ENCODE peak calls at places on chromosomes 5 and 9, in six cellular contexts. One of them, this sample, is unnamed.

GRCh38 chr5:75567710-75568109 is 43.5 kb upstream of the ANKDD1B start:
- DNase-seq in testis: no peak
- DNase-seq in stomach: no peak
- DNase-seq in colonic mucosa: no peak
- DNase-seq in fibroblast of lung: peak
- DNase-seq in A549: peak
- DNase-seq in this sample: peak

GRCh38 chr9:119959846-119960545 is 590.8 kb upstream of the BRINP1 start:
- DNase-seq in A549: no peak
- DNase-seq in fibroblast of lung: no peak
- DNase-seq in testis: peak
- DNase-seq in colonic mucosa: no peak
- DNase-seq in stomach: no peak
- DNase-seq in this sample: no peak

GRCh38 chr9:93220627-93221425 is 36.9 kb downstream of the WNK2 start:
- DNase-seq in testis: no peak
- DNase-seq in colonic mucosa: no peak
- DNase-seq in A549: no peak
- DNase-seq in fibroblast of lung: no peak
- DNase-seq in stomach: no peak
- DNase-seq in this sample: no peak

GRCh38 chr9:5364294-5364990 is 24.8 kb upstream of the RLN1 start:
- DNase-seq in fibroblast of lung: peak
- DNase-seq in testis: no peak
- DNase-seq in stomach: no peak
- DNase-seq in colonic mucosa: no peak
- DNase-seq in A549: no peak
- DNase-seq in this sample: no peak

GRCh38 chr9:108634669-108635462 is 220.9 kb downstream of the ACTL7B start:
- DNase-seq in stomach: no peak
- DNase-seq in A549: peak
- DNase-seq in colonic mucosa: no peak
- DNase-seq in fibroblast of lung: no peak
- DNase-seq in testis: no peak
- DNase-seq in this sample: peak

GRCh38 chr5:81239613-81240012 is 6.5 kb downstream of the CKMT2 start:
- DNase-seq in colonic mucosa: no peak
- DNase-seq in fibroblast of lung: no peak
- DNase-seq in stomach: no peak
- DNase-seq in A549: no peak
- DNase-seq in testis: no peak
- DNase-seq in this sample: no peak

GRCh38 chr5:18119156-18119785 is 485.0 kb downstream of the TAF11L14 start:
- DNase-seq in A549: no peak
- DNase-seq in testis: no peak
- DNase-seq in fibroblast of lung: no peak
- DNase-seq in stomach: no peak
- DNase-seq in colonic mucosa: no peak
- DNase-seq in this sample: no peak

GRCh38 chr5:131022811-131023210 is 142.2 kb downstream of the HINT1 start:
- DNase-seq in stomach: no peak
- DNase-seq in testis: no peak
- DNase-seq in colonic mucosa: no peak
- DNase-seq in A549: no peak
- DNase-seq in fibroblast of lung: no peak
- DNase-seq in this sample: no peak

GRCh38 chr9:113349044-113349433 is 302 bp upstream of the BSPRY start:
- DNase-seq in A549: no peak
- DNase-seq in colonic mucosa: no peak
- DNase-seq in fibroblast of lung: no peak
- DNase-seq in testis: no peak
- DNase-seq in stomach: no peak
- DNase-seq in this sample: no peak

GRCh38 chr9:112232233-112232632 is 57.1 kb upstream of the SUSD1 start:
- DNase-seq in colonic mucosa: no peak
- DNase-seq in A549: no peak
- DNase-seq in fibroblast of lung: no peak
- DNase-seq in testis: no peak
- DNase-seq in stomach: no peak
- DNase-seq in this sample: no peak

GRCh38 chr5:138425079-138425478 is 13.8 kb upstream of the REEP2 start:
- DNase-seq in testis: no peak
- DNase-seq in A549: no peak
- DNase-seq in colonic mucosa: no peak
- DNase-seq in fibroblast of lung: no peak
- DNase-seq in stomach: no peak
- DNase-seq in this sample: no peak

GRCh38 chr5:147439253-147439652 is 70.6 kb downstream of the DPYSL3 start:
- DNase-seq in fibroblast of lung: no peak
- DNase-seq in stomach: no peak
- DNase-seq in colonic mucosa: no peak
- DNase-seq in testis: no peak
- DNase-seq in A549: no peak
- DNase-seq in this sample: no peak

GRCh38 chr5:82176115-82176514 is 102.0 kb downstream of the RPS23 start:
- DNase-seq in A549: no peak
- DNase-seq in colonic mucosa: no peak
- DNase-seq in testis: no peak
- DNase-seq in stomach: no peak
- DNase-seq in fibroblast of lung: no peak
- DNase-seq in this sample: no peak

GRCh38 chr5:59773286-59773685 is 120.2 kb downstream of the PDE4D start:
- DNase-seq in A549: no peak
- DNase-seq in fibroblast of lung: no peak
- DNase-seq in stomach: no peak
- DNase-seq in colonic mucosa: no peak
- DNase-seq in testis: no peak
- DNase-seq in this sample: peak

GRCh38 chr9:131226226-131226625 is 50.1 kb downstream of the FAM78A start:
- DNase-seq in fibroblast of lung: no peak
- DNase-seq in testis: no peak
- DNase-seq in stomach: no peak
- DNase-seq in A549: peak
- DNase-seq in colonic mucosa: no peak
- DNase-seq in this sample: no peak

GRCh38 chr9:128912270-128912853 is 8.4 kb upstream of the PHYHD1 start:
- DNase-seq in stomach: no peak
- DNase-seq in fibroblast of lung: peak
- DNase-seq in testis: no peak
- DNase-seq in colonic mucosa: no peak
- DNase-seq in A549: peak
- DNase-seq in this sample: peak

GRCh38 chr9:134551657-134552348 is 89.8 kb upstream of the COL5A1 start:
- DNase-seq in colonic mucosa: no peak
- DNase-seq in A549: peak
- DNase-seq in testis: no peak
- DNase-seq in stomach: no peak
- DNase-seq in fibroblast of lung: peak
- DNase-seq in this sample: peak

GRCh38 chr9:9949948-9950347 is 662.9 kb downstream of the PTPRD start:
- DNase-seq in stomach: no peak
- DNase-seq in A549: no peak
- DNase-seq in colonic mucosa: no peak
- DNase-seq in fibroblast of lung: no peak
- DNase-seq in testis: no peak
- DNase-seq in this sample: no peak

GRCh38 chr5:79859588-79859987 is 131.5 kb downstream of the MTX3 start:
- DNase-seq in testis: no peak
- DNase-seq in colonic mucosa: no peak
- DNase-seq in stomach: no peak
- DNase-seq in A549: no peak
- DNase-seq in fibroblast of lung: no peak
- DNase-seq in this sample: no peak

GRCh38 chr5:78823196-78823595 is 161.9 kb downstream of the ARSB start:
- DNase-seq in testis: no peak
- DNase-seq in fibroblast of lung: no peak
- DNase-seq in A549: no peak
- DNase-seq in stomach: no peak
- DNase-seq in colonic mucosa: no peak
- DNase-seq in this sample: no peak

GRCh38 chr5:172981931-172982330 is 1.6 kb upstream of the ATP6V0E1 start:
- DNase-seq in A549: no peak
- DNase-seq in stomach: no peak
- DNase-seq in fibroblast of lung: no peak
- DNase-seq in testis: no peak
- DNase-seq in colonic mucosa: no peak
- DNase-seq in this sample: no peak

GRCh38 chr9:4547016-4547415 is 56.7 kb downstream of the SLC1A1 start:
- DNase-seq in testis: no peak
- DNase-seq in stomach: no peak
- DNase-seq in colonic mucosa: no peak
- DNase-seq in fibroblast of lung: peak
- DNase-seq in A549: no peak
- DNase-seq in this sample: no peak

GRCh38 chr5:158435161-158435616 is 576.2 kb upstream of the CLINT1 start:
- DNase-seq in fibroblast of lung: no peak
- DNase-seq in stomach: no peak
- DNase-seq in A549: no peak
- DNase-seq in testis: no peak
- DNase-seq in colonic mucosa: no peak
- DNase-seq in this sample: no peak

GRCh38 chr9:95336281-95336680 is 18.8 kb upstream of the FANCC start:
- DNase-seq in colonic mucosa: no peak
- DNase-seq in fibroblast of lung: no peak
- DNase-seq in stomach: no peak
- DNase-seq in A549: peak
- DNase-seq in testis: no peak
- DNase-seq in this sample: no peak

GRCh38 chr9:117458066-117458465 is 43.2 kb upstream of the ASTN2 start:
- DNase-seq in fibroblast of lung: no peak
- DNase-seq in colonic mucosa: no peak
- DNase-seq in stomach: no peak
- DNase-seq in testis: no peak
- DNase-seq in A549: no peak
- DNase-seq in this sample: no peak

GRCh38 chr9:93303258-93303771 is 119.4 kb downstream of the WNK2 start:
- DNase-seq in stomach: no peak
- DNase-seq in colonic mucosa: peak
- DNase-seq in A549: no peak
- DNase-seq in fibroblast of lung: no peak
- DNase-seq in testis: peak
- DNase-seq in this sample: no peak

DNA sequence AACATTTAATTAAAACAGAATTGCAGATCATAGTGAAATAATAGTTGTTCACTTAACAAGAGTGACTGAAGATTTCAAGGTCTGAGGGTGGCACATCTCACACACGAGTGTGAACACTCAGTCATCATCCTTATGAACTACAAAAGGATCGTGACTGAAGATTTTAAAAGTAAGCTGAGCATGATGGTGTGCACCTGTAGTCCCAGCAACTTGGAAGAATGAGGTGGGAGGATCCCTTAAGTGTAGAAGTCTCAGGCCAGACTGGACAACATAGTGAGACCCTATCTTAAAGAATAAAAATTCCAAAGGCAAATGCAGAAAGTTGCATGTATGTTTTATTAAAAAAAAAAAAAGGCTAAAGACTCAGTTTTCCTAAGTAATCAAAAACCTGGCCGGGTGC is 22.4 kb upstream of the ATP6V1G1 start:
- DNase-seq in fibroblast of lung: no peak
- DNase-seq in A549: no peak
- DNase-seq in colonic mucosa: no peak
- DNase-seq in stomach: no peak
- DNase-seq in testis: no peak
- DNase-seq in this sample: no peak
- H3K27ac ChIP-seq in fibroblast of lung: no peak
- H3K27ac ChIP-seq in A549: no peak
- H3K27ac ChIP-seq in colonic mucosa: no peak
- H3K27ac ChIP-seq in stomach: no peak
- H3K27ac ChIP-seq in testis: no peak
- H3K27ac ChIP-seq in this sample: no peak

DNA sequence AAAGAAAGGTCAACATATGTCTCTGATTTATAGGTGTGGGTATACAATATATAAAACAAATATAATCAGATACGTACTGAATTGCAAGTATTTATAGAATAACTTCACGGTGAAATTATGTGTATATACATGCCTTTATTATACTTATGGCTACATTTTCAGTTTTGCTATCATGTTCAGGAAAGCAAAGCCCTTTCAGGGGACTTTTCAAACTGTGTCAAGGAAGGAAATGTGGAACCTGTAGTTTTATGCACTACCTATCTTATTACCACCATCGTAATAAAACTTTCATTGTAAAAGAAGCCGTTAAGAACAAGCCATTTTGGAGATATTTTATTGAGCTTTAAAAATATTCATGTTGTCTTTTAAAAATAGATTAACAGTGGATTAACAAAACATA is 257.2 kb downstream of the PJA2 start:
- DNase-seq in testis: no peak
- DNase-seq in stomach: no peak
- DNase-seq in colonic mucosa: no peak
- DNase-seq in fibroblast of lung: no peak
- DNase-seq in A549: no peak
- DNase-seq in this sample: no peak
- TF ChIP-seq CTCF in testis: no peak
- TF ChIP-seq CTCF in stomach: no peak
- TF ChIP-seq CTCF in colonic mucosa: no peak
- TF ChIP-seq CTCF in fibroblast of lung: no peak
- TF ChIP-seq CTCF in A549: no peak
- TF ChIP-seq CTCF in this sample: no peak

GRCh38 chr5:141650851-141651727 is at the start of gene FCHSD1:
- DNase-seq in colonic mucosa: peak
- DNase-seq in stomach: peak
- DNase-seq in testis: peak
- DNase-seq in A549: peak
- DNase-seq in fibroblast of lung: peak
- DNase-seq in this sample: peak
- H3K27ac ChIP-seq in colonic mucosa: no peak
- H3K27ac ChIP-seq in stomach: peak
- H3K27ac ChIP-seq in testis: no peak
- H3K27ac ChIP-seq in A549: peak
- H3K27ac ChIP-seq in fibroblast of lung: no peak
- H3K27ac ChIP-seq in this sample: peak

GRCh38 chr9:65426231-65426630 is 141.2 kb upstream of the FOXD4L5 start:
- DNase-seq in colonic mucosa: no peak
- DNase-seq in A549: no peak
- DNase-seq in fibroblast of lung: no peak
- DNase-seq in stomach: no peak
- DNase-seq in testis: no peak
- DNase-seq in this sample: no peak
- TF ChIP-seq CTCF in colonic mucosa: no peak
- TF ChIP-seq CTCF in A549: no peak
- TF ChIP-seq CTCF in fibroblast of lung: no peak
- TF ChIP-seq CTCF in stomach: no peak
- TF ChIP-seq CTCF in testis: no peak
- TF ChIP-seq CTCF in this sample: no peak

GRCh38 chr5:43608406-43608805 is 5.4 kb downstream of the NNT start:
- DNase-seq in stomach: no peak
- DNase-seq in colonic mucosa: no peak
- DNase-seq in testis: no peak
- DNase-seq in fibroblast of lung: no peak
- DNase-seq in A549: no peak
- DNase-seq in this sample: no peak
- H3K27ac ChIP-seq in stomach: no peak
- H3K27ac ChIP-seq in colonic mucosa: no peak
- H3K27ac ChIP-seq in testis: no peak
- H3K27ac ChIP-seq in fibroblast of lung: no peak
- H3K27ac ChIP-seq in A549: no peak
- H3K27ac ChIP-seq in this sample: no peak

GRCh38 chr5:11890777-11891176 is 13.5 kb downstream of the CTNND2 start:
- DNase-seq in fibroblast of lung: no peak
- DNase-seq in colonic mucosa: no peak
- DNase-seq in stomach: no peak
- DNase-seq in testis: no peak
- DNase-seq in A549: no peak
- DNase-seq in this sample: no peak
- TF ChIP-seq CTCF in fibroblast of lung: no peak
- TF ChIP-seq CTCF in colonic mucosa: no peak
- TF ChIP-seq CTCF in stomach: no peak
- TF ChIP-seq CTCF in testis: no peak
- TF ChIP-seq CTCF in A549: no peak
- TF ChIP-seq CTCF in this sample: no peak

This sample was measured in RWPE1.